ENCODE peak calls at places on chromosomes 2 and 18, in six cellular contexts. Y is HCT116, A is neural progenitor cell, Q is transverse colon, G is thyroid gland, I is breast epithelium. L is an unnamed sample.

GRCh38 chr2:97988722-97989121 is 7.0 kb downstream of the TMEM131 start:
- DNase-seq in I (no peak), Y (no peak), Q (no peak), A (no peak), G (no peak), L (no peak)

GRCh38 chr2:46871976-46872381 is 43.6 kb downstream of the MCFD2 start:
- DNase-seq in Y (no peak), I (no peak), Q (no peak), G (peak), A (no peak), L (no peak)

GRCh38 chr2:62151306-62151638 is 44.6 kb upstream of the B3GNT2 start:
- DNase-seq in G (peak), I (no peak), Y (no peak), A (no peak), Q (no peak), L (no peak)

GRCh38 chr2:99602475-99602874 is 112.7 kb upstream of the REV1 start:
- DNase-seq in Y (no peak), Q (no peak), G (no peak), A (no peak), I (no peak), L (no peak)

GRCh38 chr2:214856116-214856515 is 46.6 kb upstream of the BARD1 start:
- DNase-seq in I (no peak), Y (no peak), A (no peak), G (no peak), Q (no peak), L (no peak)

GRCh38 chr2:180723712-180724111 is 256.7 kb upstream of the UBE2E3 start:
- DNase-seq in I (no peak), G (no peak), Q (no peak), A (no peak), Y (no peak), L (no peak)

GRCh38 chr2:132374551-132374950 is 42.1 kb upstream of the GPR39 start:
- DNase-seq in Q (no peak), Y (no peak), A (no peak), G (no peak), I (no peak), L (no peak)

GRCh38 chr2:18834341-18834740 is 245.0 kb upstream of the NT5C1B start:
- DNase-seq in G (no peak), Y (no peak), I (no peak), Q (no peak), A (no peak), L (no peak)

GRCh38 chr2:16438571-16439294 is 226.9 kb downstream of the CYRIA start:
- DNase-seq in G (no peak), Q (no peak), Y (no peak), A (no peak), I (no peak), L (no peak)

GRCh38 chr18:44241041-44241440 is 439.6 kb upstream of the SETBP1 start:
- DNase-seq in A (no peak), G (no peak), Y (no peak), Q (no peak), I (no peak), L (no peak)

GRCh38 chr2:64140665-64141064 is 3.6 kb downstream of the PELI1 start:
- DNase-seq in A (no peak), Y (no peak), I (no peak), Q (no peak), G (no peak), L (no peak)

GRCh38 chr2:191148766-191149165 is 2.0 kb downstream of the STAT4 start:
- DNase-seq in Q (no peak), A (no peak), G (no peak), Y (no peak), I (no peak), L (no peak)

GRCh38 chr2:226618875-226619605 is 180.6 kb downstream of the IRS1 start:
- DNase-seq in A (no peak), I (no peak), G (no peak), Y (peak), Q (no peak), L (no peak)

GRCh38 chr18:47912794-47913594 is 17.5 kb downstream of the SMAD2 start:
- DNase-seq in A (no peak), I (no peak), G (no peak), Q (no peak), Y (no peak), L (no peak)

GRCh38 chr18:2655954-2656236 is 369 bp downstream of the SMCHD1 start:
- DNase-seq in A (no peak), G (no peak), Q (no peak), I (no peak), Y (peak), L (peak)

GRCh38 chr2:196370386-196370785 is 199.0 kb upstream of the STK17B start:
- DNase-seq in G (no peak), Q (no peak), I (no peak), A (no peak), Y (no peak), L (no peak)

GRCh38 chr2:200765139-200765951 is 46.4 kb upstream of the BZW1 start:
- DNase-seq in Y (peak), G (no peak), Q (no peak), A (no peak), I (no peak), L (no peak)

GRCh38 chr2:96353032-96353561 is 17.5 kb downstream of the NCAPH start:
- DNase-seq in I (peak), Y (no peak), Q (no peak), G (peak), A (no peak), L (no peak)

GRCh38 chr2:23603581-23603980 is 218.6 kb downstream of the KLHL29 start:
- DNase-seq in I (no peak), A (no peak), Y (no peak), G (no peak), Q (no peak), L (no peak)

GRCh38 chr2:224106794-224107193 is 67.7 kb upstream of the SERPINE2 start:
- DNase-seq in A (no peak), Y (no peak), G (no peak), Q (no peak), I (no peak), L (no peak)

GRCh38 chr2:224099846-224100643 is 61.0 kb upstream of the SERPINE2 start:
- DNase-seq in A (no peak), I (no peak), Q (no peak), Y (no peak), G (no peak), L (no peak)

GRCh38 chr2:224104668-224105386 is 65.7 kb upstream of the SERPINE2 start:
- DNase-seq in I (no peak), Y (peak), Q (no peak), A (no peak), G (no peak), L (no peak)

GRCh38 chr2:224101820-224102630 is 62.9 kb upstream of the SERPINE2 start:
- DNase-seq in I (no peak), A (no peak), Y (no peak), Q (no peak), G (no peak), L (no peak)

GRCh38 chr2:224103603-224104002 is 64.5 kb upstream of the SERPINE2 start:
- DNase-seq in I (no peak), G (no peak), Q (no peak), Y (no peak), A (no peak), L (no peak)
- H3K27ac ChIP-seq in I (no peak), G (no peak), Q (no peak), Y (no peak), A (no peak), L (no peak)

GRCh38 chr2:218370410-218371063 is 11.5 kb upstream of the SLC11A1 start:
- DNase-seq in Y (no peak), A (no peak), I (no peak), G (peak), Q (peak), L (no peak)

GRCh38 chr2:218369374-218369773 is 12.7 kb upstream of the SLC11A1 start:
- DNase-seq in Q (no peak), G (peak), A (no peak), Y (no peak), I (no peak), L (no peak)

GRCh38 chr2:218368150-218368528 is 11.5 kb downstream of the CATIP start:
- DNase-seq in A (no peak), G (no peak), Y (no peak), Q (no peak), I (no peak), L (no peak)

GRCh38 chr2:218367415-218368149 is 10.9 kb downstream of the CATIP start:
- DNase-seq in A (peak), Y (peak), I (peak), G (peak), Q (peak), L (peak)

DNA sequence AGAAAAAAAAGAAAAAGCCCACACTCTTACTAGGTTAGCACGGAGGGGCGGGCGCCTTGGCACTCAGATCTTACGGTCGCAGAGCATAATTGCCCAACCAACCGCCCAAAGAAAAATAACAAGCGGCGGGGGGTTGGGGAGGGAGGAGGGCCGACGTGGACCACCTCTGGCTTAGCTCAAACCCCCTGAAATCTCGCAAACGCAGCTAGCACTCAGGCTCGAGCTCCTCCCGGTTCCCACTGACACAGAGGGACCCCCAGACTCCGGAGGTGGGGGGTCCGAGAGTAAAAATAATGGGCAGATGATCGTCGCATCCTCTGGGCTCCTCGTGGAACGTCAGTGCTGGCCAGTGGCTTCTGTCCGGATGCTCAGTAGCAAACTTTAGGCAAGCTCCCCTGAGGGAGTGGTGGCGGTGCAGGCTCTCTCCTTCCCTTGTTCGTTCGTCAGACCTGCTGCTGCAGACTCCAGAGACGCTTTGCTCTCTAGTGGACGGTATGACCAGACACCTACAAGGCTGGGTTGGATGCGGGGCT is 12.0 kb downstream of the CATIP start:
- DNase-seq in I (no peak), Y (no peak), Q (peak), A (peak), G (peak), L (no peak)
- H3K27ac ChIP-seq in I (peak), Y (no peak), Q (peak), A (no peak), G (peak), L (peak)

DNA sequence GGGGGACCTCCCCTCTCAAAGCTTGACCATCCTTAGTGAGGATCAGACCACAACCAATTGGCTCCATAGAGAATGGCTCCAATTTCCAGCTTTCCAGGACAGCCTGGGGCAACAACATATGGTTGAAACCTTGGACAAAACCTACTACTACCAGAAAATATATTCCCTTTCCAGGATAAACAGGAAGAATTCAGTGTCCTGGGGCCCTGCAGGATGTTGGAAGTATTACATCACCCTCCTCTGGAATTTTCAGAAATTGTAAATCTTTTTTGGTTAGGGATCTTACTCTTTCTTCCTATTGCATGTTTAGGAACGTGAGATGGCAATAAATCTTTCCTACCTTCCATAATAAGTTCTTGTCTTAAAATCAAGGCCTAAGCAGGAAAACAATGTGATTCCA is 158.9 kb upstream of the MEIS1 start:
- DNase-seq in Y (no peak), I (no peak), Q (no peak), A (no peak), G (no peak), L (no peak)
- H3K27ac ChIP-seq in Y (no peak), I (no peak), Q (no peak), A (no peak), G (no peak), L (no peak)

GRCh38 chr2:229875549-229875948 is 46.3 kb downstream of the TRIP12 start:
- DNase-seq in G (no peak), I (no peak), Q (no peak), A (no peak), Y (no peak), L (no peak)
- H3K27ac ChIP-seq in G (no peak), I (no peak), Q (no peak), A (no peak), Y (no peak), L (no peak)

DNA sequence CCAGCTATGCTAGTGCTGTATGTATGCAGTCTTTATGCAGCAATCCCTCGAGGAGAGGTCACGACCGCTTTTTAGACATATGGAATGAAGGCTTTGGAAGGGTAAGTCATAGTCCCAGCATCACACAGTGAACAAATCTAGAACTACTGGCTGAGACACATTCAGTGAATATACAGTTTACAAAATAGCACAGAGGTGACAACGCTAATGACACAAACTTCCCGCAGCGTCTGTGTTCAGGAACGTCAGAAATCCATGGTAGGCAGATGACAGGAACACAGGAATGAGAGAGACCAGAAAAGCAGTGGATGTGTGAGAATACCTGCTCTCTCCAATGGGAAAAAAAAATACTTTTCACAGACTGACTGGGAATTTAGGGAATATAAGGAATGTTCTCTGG is 29.6 kb downstream of the CABYR start:
- DNase-seq in I (no peak), Q (no peak), G (no peak), A (no peak), Y (no peak), L (no peak)
- H3K27ac ChIP-seq in I (no peak), Q (no peak), G (no peak), A (no peak), Y (no peak), L (no peak)

L was measured in caudate nucleus.